ENCODE peak calls at places on chromosomes 2 and 18, in nine cellular contexts. One of them, this sample, is unnamed.

GRCh38 chr2:15577071-15577706 is 14.5 kb upstream of the DDX1 start:
- DNase-seq in mesenchymal stem cell: peak; percentile 81
- DNase-seq in memory B cell: peak; percentile 87
- DNase-seq in left ventricle myocardium superior: peak; percentile 78
- DNase-seq in glutamatergic neuron: peak; percentile 96
- DNase-seq in cardiac fibroblast: peak; percentile 89
- DNase-seq in posterior cingulate gyrus: peak; percentile 91
- DNase-seq in NCI-H1436 treated with DMSO at 0.1 percent for 48 hours: no peak
- DNase-seq in chondrocyte: no peak
- DNase-seq in this sample: peak; percentile 66

GRCh38 chr2:121018136-121019057 is 266.6 kb downstream of the TFCP2L1 start:
- DNase-seq in glutamatergic neuron: peak; percentile 48
- DNase-seq in cardiac fibroblast: peak; percentile 61
- DNase-seq in NCI-H1436 treated with DMSO at 0.1 percent for 48 hours: no peak
- DNase-seq in posterior cingulate gyrus: no peak
- DNase-seq in left ventricle myocardium superior: peak; percentile 50
- DNase-seq in mesenchymal stem cell: no peak
- DNase-seq in chondrocyte: no peak
- DNase-seq in memory B cell: no peak
- DNase-seq in this sample: no peak

GRCh38 chr2:120589782-120590608 is 145.7 kb upstream of the GLI2 start:
- DNase-seq in memory B cell: no peak
- DNase-seq in mesenchymal stem cell: no peak
- DNase-seq in glutamatergic neuron: no peak
- DNase-seq in left ventricle myocardium superior: no peak
- DNase-seq in NCI-H1436 treated with DMSO at 0.1 percent for 48 hours: no peak
- DNase-seq in cardiac fibroblast: peak; percentile 99
- DNase-seq in chondrocyte: no peak
- DNase-seq in posterior cingulate gyrus: no peak
- DNase-seq in this sample: peak; percentile 78

GRCh38 chr2:218344090-218344754 is 12.4 kb upstream of the CATIP start:
- DNase-seq in NCI-H1436 treated with DMSO at 0.1 percent for 48 hours: no peak
- DNase-seq in chondrocyte: no peak
- DNase-seq in cardiac fibroblast: no peak
- DNase-seq in glutamatergic neuron: no peak
- DNase-seq in left ventricle myocardium superior: no peak
- DNase-seq in posterior cingulate gyrus: no peak
- DNase-seq in mesenchymal stem cell: no peak
- DNase-seq in memory B cell: no peak
- DNase-seq in this sample: peak; percentile 37

GRCh38 chr2:231369580-231370428 is 25.7 kb upstream of the B3GNT7 start:
- DNase-seq in NCI-H1436 treated with DMSO at 0.1 percent for 48 hours: no peak
- DNase-seq in left ventricle myocardium superior: peak; percentile 84
- DNase-seq in glutamatergic neuron: no peak
- DNase-seq in chondrocyte: peak; percentile 73
- DNase-seq in posterior cingulate gyrus: no peak
- DNase-seq in memory B cell: no peak
- DNase-seq in cardiac fibroblast: no peak
- DNase-seq in mesenchymal stem cell: no peak
- DNase-seq in this sample: no peak

GRCh38 chr18:46437019-46437418 is 220.0 kb downstream of the LOXHD1 start:
- DNase-seq in chondrocyte: no peak
- DNase-seq in memory B cell: no peak
- DNase-seq in mesenchymal stem cell: no peak
- DNase-seq in cardiac fibroblast: no peak
- DNase-seq in NCI-H1436 treated with DMSO at 0.1 percent for 48 hours: no peak
- DNase-seq in left ventricle myocardium superior: no peak
- DNase-seq in glutamatergic neuron: no peak
- DNase-seq in posterior cingulate gyrus: no peak
- DNase-seq in this sample: no peak

GRCh38 chr18:8685141-8685913 is 20.0 kb upstream of the MTCL1 start:
- DNase-seq in memory B cell: no peak
- DNase-seq in left ventricle myocardium superior: no peak
- DNase-seq in posterior cingulate gyrus: no peak
- DNase-seq in chondrocyte: no peak
- DNase-seq in mesenchymal stem cell: no peak
- DNase-seq in cardiac fibroblast: peak; percentile 59
- DNase-seq in NCI-H1436 treated with DMSO at 0.1 percent for 48 hours: peak; percentile 73
- DNase-seq in glutamatergic neuron: peak; percentile 61
- DNase-seq in this sample: peak; percentile 91

GRCh38 chr2:58834404-58834803 is 593.3 kb upstream of the FANCL start:
- DNase-seq in left ventricle myocardium superior: peak; percentile 28
- DNase-seq in mesenchymal stem cell: peak; percentile 45
- DNase-seq in memory B cell: no peak
- DNase-seq in NCI-H1436 treated with DMSO at 0.1 percent for 48 hours: no peak
- DNase-seq in cardiac fibroblast: peak; percentile 9
- DNase-seq in glutamatergic neuron: no peak
- DNase-seq in chondrocyte: no peak
- DNase-seq in posterior cingulate gyrus: no peak
- DNase-seq in this sample: no peak

GRCh38 chr2:113183264-113183663 is 9.5 kb downstream of the PSD4 start:
- DNase-seq in glutamatergic neuron: no peak
- DNase-seq in memory B cell: no peak
- DNase-seq in posterior cingulate gyrus: no peak
- DNase-seq in cardiac fibroblast: no peak
- DNase-seq in chondrocyte: peak; percentile 59
- DNase-seq in left ventricle myocardium superior: no peak
- DNase-seq in mesenchymal stem cell: no peak
- DNase-seq in NCI-H1436 treated with DMSO at 0.1 percent for 48 hours: no peak
- DNase-seq in this sample: no peak

GRCh38 chr2:183505911-183506310 is 381.7 kb downstream of the NUP35 start:
- DNase-seq in left ventricle myocardium superior: no peak
- DNase-seq in posterior cingulate gyrus: no peak
- DNase-seq in mesenchymal stem cell: no peak
- DNase-seq in memory B cell: no peak
- DNase-seq in chondrocyte: no peak
- DNase-seq in cardiac fibroblast: no peak
- DNase-seq in glutamatergic neuron: no peak
- DNase-seq in NCI-H1436 treated with DMSO at 0.1 percent for 48 hours: no peak
- DNase-seq in this sample: no peak

GRCh38 chr2:28981016-28981441 is at the start of gene TOGARAM2:
- DNase-seq in memory B cell: no peak
- DNase-seq in glutamatergic neuron: no peak
- DNase-seq in mesenchymal stem cell: peak; percentile 65
- DNase-seq in NCI-H1436 treated with DMSO at 0.1 percent for 48 hours: no peak
- DNase-seq in left ventricle myocardium superior: peak; percentile 40
- DNase-seq in posterior cingulate gyrus: peak; percentile 40
- DNase-seq in chondrocyte: no peak
- DNase-seq in cardiac fibroblast: peak; percentile 28
- DNase-seq in this sample: no peak

GRCh38 chr2:165573534-165574461 is 104.3 kb downstream of the CSRNP3 start:
- DNase-seq in posterior cingulate gyrus: peak; percentile 61
- DNase-seq in mesenchymal stem cell: peak; percentile 49
- DNase-seq in left ventricle myocardium superior: peak; percentile 49
- DNase-seq in NCI-H1436 treated with DMSO at 0.1 percent for 48 hours: peak; percentile 70
- DNase-seq in memory B cell: no peak
- DNase-seq in glutamatergic neuron: peak; percentile 72
- DNase-seq in chondrocyte: no peak
- DNase-seq in cardiac fibroblast: peak; percentile 39
- DNase-seq in this sample: peak; percentile 42

GRCh38 chr2:222840060-222840802 is 20.6 kb upstream of the ACSL3 start:
- DNase-seq in chondrocyte: no peak
- DNase-seq in mesenchymal stem cell: no peak
- DNase-seq in posterior cingulate gyrus: no peak
- DNase-seq in glutamatergic neuron: no peak
- DNase-seq in memory B cell: no peak
- DNase-seq in cardiac fibroblast: no peak
- DNase-seq in left ventricle myocardium superior: no peak
- DNase-seq in NCI-H1436 treated with DMSO at 0.1 percent for 48 hours: no peak
- DNase-seq in this sample: no peak

GRCh38 chr2:231816327-231817026 is 30.2 kb downstream of the COPS7B start:
- DNase-seq in left ventricle myocardium superior: no peak
- DNase-seq in posterior cingulate gyrus: no peak
- DNase-seq in glutamatergic neuron: no peak
- DNase-seq in NCI-H1436 treated with DMSO at 0.1 percent for 48 hours: no peak
- DNase-seq in memory B cell: no peak
- DNase-seq in cardiac fibroblast: no peak
- DNase-seq in chondrocyte: no peak
- DNase-seq in mesenchymal stem cell: no peak
- DNase-seq in this sample: no peak

GRCh38 chr2:28201711-28202180 is 190.9 kb upstream of the FOSL2 start:
- DNase-seq in glutamatergic neuron: no peak
- DNase-seq in cardiac fibroblast: no peak
- DNase-seq in chondrocyte: no peak
- DNase-seq in posterior cingulate gyrus: no peak
- DNase-seq in mesenchymal stem cell: no peak
- DNase-seq in memory B cell: no peak
- DNase-seq in NCI-H1436 treated with DMSO at 0.1 percent for 48 hours: no peak
- DNase-seq in left ventricle myocardium superior: peak; percentile 38
- DNase-seq in this sample: no peak

GRCh38 chr2:174585111-174585510 is 12.5 kb downstream of the WIPF1 start:
- DNase-seq in left ventricle myocardium superior: no peak
- DNase-seq in posterior cingulate gyrus: no peak
- DNase-seq in cardiac fibroblast: no peak
- DNase-seq in memory B cell: no peak
- DNase-seq in mesenchymal stem cell: peak; percentile 69
- DNase-seq in NCI-H1436 treated with DMSO at 0.1 percent for 48 hours: no peak
- DNase-seq in chondrocyte: no peak
- DNase-seq in glutamatergic neuron: no peak
- DNase-seq in this sample: no peak

GRCh38 chr18:2889761-2890192 is 43.0 kb downstream of the EMILIN2 start:
- DNase-seq in cardiac fibroblast: peak; percentile 41
- DNase-seq in mesenchymal stem cell: no peak
- DNase-seq in chondrocyte: no peak
- DNase-seq in NCI-H1436 treated with DMSO at 0.1 percent for 48 hours: no peak
- DNase-seq in glutamatergic neuron: no peak
- DNase-seq in memory B cell: no peak
- DNase-seq in posterior cingulate gyrus: no peak
- DNase-seq in left ventricle myocardium superior: no peak
- DNase-seq in this sample: peak; percentile 43

GRCh38 chr18:48975817-48976649 is 25.3 kb upstream of the SMAD7 start:
- DNase-seq in posterior cingulate gyrus: no peak
- DNase-seq in glutamatergic neuron: peak; percentile 50
- DNase-seq in chondrocyte: no peak
- DNase-seq in cardiac fibroblast: peak; percentile 69
- DNase-seq in NCI-H1436 treated with DMSO at 0.1 percent for 48 hours: no peak
- DNase-seq in mesenchymal stem cell: peak; percentile 73
- DNase-seq in left ventricle myocardium superior: peak; percentile 77
- DNase-seq in memory B cell: peak; percentile 48
- DNase-seq in this sample: peak; percentile 55

GRCh38 chr2:172242968-172243367 is 140.3 kb upstream of the DLX2 start:
- DNase-seq in posterior cingulate gyrus: no peak
- DNase-seq in mesenchymal stem cell: no peak
- DNase-seq in left ventricle myocardium superior: no peak
- DNase-seq in NCI-H1436 treated with DMSO at 0.1 percent for 48 hours: no peak
- DNase-seq in memory B cell: no peak
- DNase-seq in chondrocyte: no peak
- DNase-seq in glutamatergic neuron: no peak
- DNase-seq in cardiac fibroblast: no peak
- DNase-seq in this sample: no peak

GRCh38 chr2:127683056-127683455 is 7.7 kb upstream of the LIMS2 start:
- DNase-seq in posterior cingulate gyrus: no peak
- DNase-seq in cardiac fibroblast: no peak
- DNase-seq in NCI-H1436 treated with DMSO at 0.1 percent for 48 hours: no peak
- DNase-seq in chondrocyte: no peak
- DNase-seq in memory B cell: no peak
- DNase-seq in glutamatergic neuron: no peak
- DNase-seq in mesenchymal stem cell: no peak
- DNase-seq in left ventricle myocardium superior: no peak
- DNase-seq in this sample: no peak

GRCh38 chr2:241763551-241764271 is 12.9 kb upstream of the GAL3ST2 start:
- DNase-seq in posterior cingulate gyrus: no peak
- DNase-seq in cardiac fibroblast: no peak
- DNase-seq in NCI-H1436 treated with DMSO at 0.1 percent for 48 hours: no peak
- DNase-seq in left ventricle myocardium superior: no peak
- DNase-seq in memory B cell: no peak
- DNase-seq in glutamatergic neuron: no peak
- DNase-seq in mesenchymal stem cell: no peak
- DNase-seq in chondrocyte: no peak
- DNase-seq in this sample: no peak

GRCh38 chr2:13662055-13662454 is 945.3 kb downstream of the TRIB2 start:
- DNase-seq in posterior cingulate gyrus: no peak
- DNase-seq in mesenchymal stem cell: no peak
- DNase-seq in left ventricle myocardium superior: no peak
- DNase-seq in cardiac fibroblast: no peak
- DNase-seq in memory B cell: no peak
- DNase-seq in glutamatergic neuron: no peak
- DNase-seq in chondrocyte: no peak
- DNase-seq in NCI-H1436 treated with DMSO at 0.1 percent for 48 hours: no peak
- DNase-seq in this sample: peak; percentile 37

GRCh38 chr2:199922856-199923255 is 11.8 kb downstream of the C2orf69 start:
- DNase-seq in glutamatergic neuron: no peak
- DNase-seq in memory B cell: no peak
- DNase-seq in chondrocyte: no peak
- DNase-seq in left ventricle myocardium superior: no peak
- DNase-seq in mesenchymal stem cell: peak; percentile 37
- DNase-seq in NCI-H1436 treated with DMSO at 0.1 percent for 48 hours: no peak
- DNase-seq in cardiac fibroblast: peak; percentile 13
- DNase-seq in posterior cingulate gyrus: no peak
- DNase-seq in this sample: no peak

GRCh38 chr2:96103906-96104861 is 12.2 kb downstream of the ADRA2B start:
- DNase-seq in glutamatergic neuron: no peak
- DNase-seq in chondrocyte: peak; percentile 90
- DNase-seq in mesenchymal stem cell: no peak
- DNase-seq in NCI-H1436 treated with DMSO at 0.1 percent for 48 hours: no peak
- DNase-seq in posterior cingulate gyrus: no peak
- DNase-seq in cardiac fibroblast: no peak
- DNase-seq in memory B cell: no peak
- DNase-seq in left ventricle myocardium superior: peak; percentile 72
- DNase-seq in this sample: no peak

GRCh38 chr2:27916293-27917015 is 25.9 kb downstream of the BABAM2 start:
- DNase-seq in left ventricle myocardium superior: no peak
- DNase-seq in NCI-H1436 treated with DMSO at 0.1 percent for 48 hours: no peak
- DNase-seq in cardiac fibroblast: no peak
- DNase-seq in mesenchymal stem cell: no peak
- DNase-seq in glutamatergic neuron: no peak
- DNase-seq in chondrocyte: no peak
- DNase-seq in memory B cell: no peak
- DNase-seq in posterior cingulate gyrus: no peak
- DNase-seq in this sample: peak; percentile 41

GRCh38 chr2:127575185-127575765 is 39.8 kb downstream of the MYO7B start:
- DNase-seq in chondrocyte: no peak
- DNase-seq in cardiac fibroblast: no peak
- DNase-seq in left ventricle myocardium superior: no peak
- DNase-seq in glutamatergic neuron: no peak
- DNase-seq in memory B cell: no peak
- DNase-seq in mesenchymal stem cell: no peak
- DNase-seq in posterior cingulate gyrus: no peak
- DNase-seq in NCI-H1436 treated with DMSO at 0.1 percent for 48 hours: no peak
- DNase-seq in this sample: no peak

GRCh38 chr2:101790856-101791255 is 93.3 kb downstream of the MAP4K4 start:
- DNase-seq in left ventricle myocardium superior: no peak
- DNase-seq in mesenchymal stem cell: no peak
- DNase-seq in memory B cell: no peak
- DNase-seq in chondrocyte: no peak
- DNase-seq in NCI-H1436 treated with DMSO at 0.1 percent for 48 hours: no peak
- DNase-seq in glutamatergic neuron: no peak
- DNase-seq in cardiac fibroblast: peak; percentile 73
- DNase-seq in posterior cingulate gyrus: no peak
- DNase-seq in this sample: no peak

GRCh38 chr18:13620206-13620672 is 106.1 kb downstream of the FAM210A start:
- DNase-seq in cardiac fibroblast: no peak
- DNase-seq in left ventricle myocardium superior: no peak
- DNase-seq in glutamatergic neuron: no peak
- DNase-seq in posterior cingulate gyrus: no peak
- DNase-seq in chondrocyte: no peak
- DNase-seq in NCI-H1436 treated with DMSO at 0.1 percent for 48 hours: no peak
- DNase-seq in memory B cell: no peak
- DNase-seq in mesenchymal stem cell: no peak
- DNase-seq in this sample: no peak